ENCODE peak calls at places on chromosomes 13 and 19, in seven cellular contexts. L is HS-5; X is psoas muscle; A is AG10803; B is non-pigmented ciliary epithelial cell; M is HT1080; N is stimulated activated CD4-positive, alpha-beta T cell treated with anti-CD3 and anti-CD28 coated beads, TNF-alpha, amount 100 ng/mL, for 48 hours. W is an unnamed sample.

GRCh38 chr13:45047394-45048328 is 58.3 kb downstream of the GPALPP1 start:
- DNase-seq in L (peak), X (peak), A (peak), B (no peak), M (peak), N (peak), W (peak)

GRCh38 chr13:36807616-36808015 is 11.4 kb upstream of the RFXAP start:
- DNase-seq in L (no peak), X (no peak), A (no peak), B (no peak), M (no peak), N (no peak), W (no peak)

GRCh38 chr19:52993342-52994178 is 20.2 kb upstream of the ERVV-1 start:
- DNase-seq in L (no peak), X (peak), A (peak), B (peak), M (no peak), N (peak), W (peak)

GRCh38 chr19:54459282-54460229 is 4.0 kb downstream of the LENG9 start:
- DNase-seq in L (no peak), X (peak), A (no peak), B (no peak), M (no peak), N (no peak), W (no peak)

GRCh38 chr13:59305896-59306295 is 857.8 kb downstream of the DIAPH3 start:
- DNase-seq in L (no peak), X (no peak), A (no peak), B (no peak), M (no peak), N (no peak), W (no peak)

GRCh38 chr13:93723316-93723715 is 496.7 kb downstream of the GPC6 start:
- DNase-seq in L (no peak), X (no peak), A (no peak), B (no peak), M (no peak), N (no peak), W (no peak)

GRCh38 chr19:37654525-37654832 is 786 bp downstream of the ZFP30 start:
- DNase-seq in L (no peak), X (no peak), A (peak), B (no peak), M (no peak), N (no peak), W (no peak)

GRCh38 chr19:46021531-46022041 is 1.3 kb downstream of the PGLYRP1 start:
- DNase-seq in L (no peak), X (no peak), A (no peak), B (no peak), M (no peak), N (no peak), W (no peak)

GRCh38 chr13:113305208-113305607 is 8.2 kb downstream of the LAMP1 start:
- DNase-seq in L (peak), X (no peak), A (peak), B (peak), M (peak), N (no peak), W (no peak)

GRCh38 chr13:99990045-99990977 is 8.7 kb downstream of the ZIC2 start:
- DNase-seq in L (no peak), X (no peak), A (no peak), B (no peak), M (no peak), N (no peak), W (no peak)

W was measured in GM12865.